ENCODE peak calls at places on chromosome 22, in four cellular contexts. U is WTC11, F is HepG2, B is GM12878. E is an unnamed sample.

GRCh38 chr22:37472418-37473006 is 13.7 kb downstream of the MFNG start:
- DNase-seq in U (peak), F (peak), B (no peak), E (peak)

GRCh38 chr22:28750471-28750881 is 8.6 kb downstream of the HSCB start:
- DNase-seq in U (no peak), F (no peak), B (no peak), E (no peak)

GRCh38 chr22:17578129-17578754 is 14.9 kb downstream of the SLC25A18 start:
- DNase-seq in U (no peak), F (peak), B (no peak), E (no peak)

GRCh38 chr22:26124991-26125725 is 44.1 kb upstream of the SEZ6L start:
- DNase-seq in U (no peak), F (no peak), B (no peak), E (no peak)

GRCh38 chr22:29270475-29271271 is 2.6 kb downstream of the EWSR1 start:
- DNase-seq in U (no peak), F (peak), B (no peak), E (no peak)

GRCh38 chr22:29080061-29080975 is 7.5 kb downstream of the KREMEN1 start:
- DNase-seq in U (no peak), F (no peak), B (no peak), E (no peak)

GRCh38 chr22:23066200-23067022 is 3.9 kb upstream of the GNAZ start:
- DNase-seq in U (peak), F (no peak), B (no peak), E (no peak)

GRCh38 chr22:28395920-28396447 is 283.7 kb downstream of the TTC28 start:
- DNase-seq in U (no peak), F (peak), B (no peak), E (peak)

GRCh38 chr22:32080904-32081303 is 37.8 kb downstream of the SLC5A1 start:
- DNase-seq in U (peak), F (peak), B (peak), E (peak)

GRCh38 chr22:44191036-44191454 is 10.3 kb downstream of the PARVG start:
- DNase-seq in U (no peak), F (no peak), B (no peak), E (no peak)

GRCh38 chr22:18118345-18118915 is 7.8 kb downstream of the TUBA8 start:
- DNase-seq in U (no peak), F (no peak), B (no peak), E (no peak)

GRCh38 chr22:33867118-33867863 is 53.0 kb downstream of the LARGE1 start:
- DNase-seq in U (no peak), F (peak), B (no peak), E (no peak)

GRCh38 chr22:43007519-43008102 is 7.3 kb downstream of the PACSIN2 start:
- DNase-seq in U (no peak), F (peak), B (no peak), E (peak)

GRCh38 chr22:20240900-20241299 is 27.2 kb downstream of the RTN4R start:
- DNase-seq in U (no peak), F (no peak), B (no peak), E (no peak)

GRCh38 chr22:22006596-22006990 is 24.0 kb upstream of the TOP3B start:
- DNase-seq in U (no peak), F (no peak), B (no peak), E (no peak)

GRCh38 chr22:19982991-19983578 is 33.5 kb downstream of the ARVCF start:
- DNase-seq in U (no peak), F (no peak), B (no peak), E (no peak)

GRCh38 chr22:38315801-38316339 is 1.4 kb downstream of the CSNK1E start:
- DNase-seq in U (no peak), F (no peak), B (no peak), E (no peak)

GRCh38 chr22:37803636-37804371 is 3.9 kb upstream of the GCAT start:
- DNase-seq in U (no peak), F (no peak), B (no peak), E (no peak)

GRCh38 chr22:35777335-35777975 is 59.8 kb downstream of the APOL5 start:
- DNase-seq in U (no peak), F (no peak), B (no peak), E (no peak)

GRCh38 chr22:47850644-47851151 is 1088.2 kb downstream of the TBC1D22A start:
- DNase-seq in U (no peak), F (no peak), B (no peak), E (no peak)

GRCh38 chr22:37760152-37760551 is 47.6 kb upstream of the GCAT start:
- DNase-seq in U (no peak), F (peak), B (no peak), E (no peak)

GRCh38 chr22:38872831-38873248 is 824 bp upstream of the CBX6 start:
- DNase-seq in U (peak), F (no peak), B (no peak), E (peak)

GRCh38 chr22:17820879-17821439 is 46.7 kb upstream of the BID start:
- DNase-seq in U (no peak), F (no peak), B (no peak), E (peak)

GRCh38 chr22:20227363-20227762 is 40.8 kb downstream of the RTN4R start:
- DNase-seq in U (no peak), F (no peak), B (no peak), E (no peak)

GRCh38 chr22:21643533-21644357 is 1.6 kb downstream of the SDF2L1 start:
- DNase-seq in U (no peak), F (no peak), B (no peak), E (peak)

GRCh38 chr22:39151329-39151975 is 1.0 kb downstream of the CBX7 start:
- DNase-seq in U (no peak), F (no peak), B (no peak), E (no peak)

GRCh38 chr22:20944042-20944441 is 23.0 kb upstream of the AIFM3 start:
- DNase-seq in U (no peak), F (no peak), B (no peak), E (no peak)

GRCh38 chr22:36257948-36258674 is 5.2 kb downstream of the APOL1 start:
- DNase-seq in U (no peak), F (no peak), B (no peak), E (no peak)

GRCh38 chr22:28795071-28795693 is 5.2 kb downstream of the XBP1 start:
- DNase-seq in U (no peak), F (no peak), B (no peak), E (no peak)

GRCh38 chr22:39598017-39598965 is 27.7 kb downstream of the CACNA1I start:
- DNase-seq in U (peak), F (no peak), B (no peak), E (peak)

GRCh38 chr22:37300551-37301017 is 18.3 kb downstream of the CYTH4 start:
- DNase-seq in U (no peak), F (no peak), B (no peak), E (no peak)

GRCh38 chr22:45211435-45211834 is 29.3 kb downstream of the KIAA0930 start:
- DNase-seq in U (no peak), F (no peak), B (no peak), E (no peak)

GRCh38 chr22:45210577-45211431 is 29.9 kb downstream of the KIAA0930 start:
- DNase-seq in U (no peak), F (no peak), B (no peak), E (no peak)

GRCh38 chr22:45211848-45212247 is 28.8 kb downstream of the KIAA0930 start:
- DNase-seq in U (no peak), F (no peak), B (no peak), E (no peak)

GRCh38 chr22:45212992-45213751 is 27.5 kb downstream of the KIAA0930 start:
- DNase-seq in U (no peak), F (no peak), B (no peak), E (no peak)

DNA sequence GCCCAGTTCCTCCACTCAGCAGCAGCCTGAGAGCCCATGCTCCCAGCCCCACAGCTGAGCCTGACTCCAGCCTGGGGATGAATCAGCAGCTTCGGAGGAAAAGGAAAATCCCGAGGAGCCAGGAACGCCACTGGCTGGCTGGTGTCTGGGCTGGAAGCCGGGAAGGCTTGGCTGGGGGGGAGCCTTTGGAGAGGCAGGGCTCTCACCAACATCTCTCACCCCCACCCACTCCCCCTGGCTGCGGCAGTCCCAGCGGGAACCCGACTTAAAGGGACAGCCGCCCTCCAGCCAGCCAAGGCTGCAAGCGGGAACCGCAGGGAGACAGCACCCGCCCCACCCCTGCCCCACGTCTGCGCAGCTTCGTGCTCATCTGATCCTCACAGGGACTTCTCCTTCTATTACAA is 28.4 kb downstream of the KIAA0930 start:
- DNase-seq in U (no peak), F (no peak), B (no peak), E (peak)
- TF ChIP-seq ETV6 in U (no peak), F (no peak), B (no peak), E (no peak)

GRCh38 chr22:30546616-30547015 is at the start of gene SEC14L6:
- DNase-seq in U (no peak), F (no peak), B (no peak), E (no peak)

GRCh38 chr22:30539368-30539767 is 7.2 kb downstream of the SEC14L6 start:
- DNase-seq in U (no peak), F (no peak), B (no peak), E (no peak)

GRCh38 chr22:30542811-30543188 is 3.7 kb downstream of the SEC14L6 start:
- DNase-seq in U (no peak), F (no peak), B (no peak), E (no peak)

GRCh38 chr22:30538280-30538679 is 8.3 kb downstream of the SEC14L6 start:
- DNase-seq in U (no peak), F (no peak), B (no peak), E (no peak)

GRCh38 chr22:30541979-30542810 is 4.3 kb downstream of the SEC14L6 start:
- DNase-seq in U (peak), F (no peak), B (no peak), E (peak)
- TF ChIP-seq ETV6 in U (no peak), F (no peak), B (no peak), E (no peak)

GRCh38 chr22:24244144-24244787 is 616 bp downstream of the GGT5 start:
- DNase-seq in U (no peak), F (no peak), B (no peak), E (no peak)

GRCh38 chr22:24247011-24247507 is 2.2 kb upstream of the GGT5 start:
- DNase-seq in U (no peak), F (no peak), B (no peak), E (peak)

GRCh38 chr22:24247564-24248344 is 2.9 kb upstream of the GGT5 start:
- DNase-seq in U (peak), F (peak), B (no peak), E (peak)
- TF ChIP-seq ETV6 in U (peak), F (no peak), B (no peak), E (no peak)

DNA sequence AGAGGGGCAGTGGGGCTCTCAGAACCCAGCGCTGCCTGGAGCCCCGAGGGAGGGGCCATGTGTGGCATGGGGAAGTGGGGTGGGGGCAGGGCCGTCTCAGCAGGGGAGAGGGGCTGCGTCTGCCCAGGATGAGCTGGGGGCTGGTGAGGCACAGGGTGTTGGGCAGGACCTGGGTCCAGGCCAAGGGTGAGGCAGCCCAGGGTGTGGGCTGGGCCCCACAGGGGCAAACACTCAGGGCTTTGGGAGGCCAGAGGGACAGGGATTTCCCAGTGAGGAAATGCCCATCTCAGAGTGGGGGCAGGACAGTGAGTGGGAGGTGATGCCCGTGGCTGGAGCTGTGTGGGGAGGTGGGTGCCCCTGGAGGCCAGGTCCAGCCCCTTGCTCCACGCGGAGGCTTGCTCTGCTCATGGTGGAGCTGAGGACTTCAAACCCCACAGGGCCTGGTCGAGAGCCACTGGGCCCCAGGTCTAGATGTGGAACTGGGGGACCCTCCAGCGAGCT is 5.4 kb downstream of the PLXNB2 start:
- DNase-seq in U (no peak), F (no peak), B (no peak), E (no peak)
- TF ChIP-seq ETV6 in U (no peak), F (no peak), B (no peak), E (no peak)

GRCh38 chr22:46848227-46848626 is 85.8 kb downstream of the TBC1D22A start:
- DNase-seq in U (no peak), F (no peak), B (no peak), E (no peak)
- TF ChIP-seq ETV6 in U (no peak), F (no peak), B (no peak), E (no peak)

GRCh38 chr22:49291781-49292180 is 535.9 kb downstream of the BRD1 start:
- DNase-seq in U (no peak), F (no peak), B (no peak), E (no peak)

GRCh38 chr22:49291169-49291568 is 536.5 kb downstream of the BRD1 start:
- DNase-seq in U (no peak), F (no peak), B (no peak), E (no peak)

GRCh38 chr22:49290711-49291110 is 537.0 kb downstream of the BRD1 start:
- DNase-seq in U (no peak), F (no peak), B (no peak), E (no peak)

GRCh38 chr22:49289822-49290221 is 537.9 kb downstream of the BRD1 start:
- DNase-seq in U (no peak), F (no peak), B (no peak), E (no peak)

GRCh38 chr22:49290286-49290685 is 537.4 kb downstream of the BRD1 start:
- DNase-seq in U (no peak), F (no peak), B (no peak), E (no peak)
- TF ChIP-seq ETV6 in U (no peak), F (no peak), B (no peak), E (no peak)

DNA sequence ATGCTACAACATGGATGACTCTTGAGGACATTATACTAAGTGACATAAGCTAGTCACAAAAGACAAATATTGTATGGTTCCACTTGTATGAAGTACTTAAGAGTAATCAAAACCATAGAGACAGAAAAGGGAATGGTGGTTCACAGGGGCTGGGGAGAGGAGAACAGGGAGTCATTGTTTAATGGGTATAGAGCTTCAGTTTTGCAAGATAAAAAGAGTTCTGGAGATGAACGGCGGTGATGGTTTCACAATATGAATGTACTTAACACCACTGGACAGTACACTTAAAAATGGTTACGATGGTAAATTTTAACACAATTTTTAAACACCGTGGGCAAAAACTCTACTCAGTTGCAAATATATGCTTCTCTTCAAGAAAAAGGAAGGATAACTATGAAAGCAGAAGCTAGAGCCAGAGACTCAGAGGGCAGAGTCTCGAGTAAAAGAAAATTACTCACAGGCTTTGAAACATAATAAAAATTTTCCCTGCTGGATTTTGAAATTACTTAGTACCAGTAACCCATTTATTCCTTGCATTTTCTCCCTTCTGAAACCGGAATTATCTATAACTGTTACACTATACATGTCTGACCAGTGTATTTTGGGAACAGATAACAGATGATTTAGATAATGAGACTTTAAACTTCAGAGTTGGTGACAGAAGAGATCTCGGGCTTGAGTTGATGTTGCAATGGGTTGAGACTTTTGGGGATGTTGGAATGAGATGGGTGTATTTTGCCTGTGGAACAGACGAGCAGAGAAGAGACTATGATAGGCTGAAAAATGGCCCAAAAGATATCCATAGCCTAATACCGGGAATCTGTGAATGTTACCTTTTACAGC is 15.0 kb downstream of the MRTFA start:
- DNase-seq in U (no peak), F (peak), B (no peak), E (no peak)
- TF ChIP-seq ETV6 in U (no peak), F (no peak), B (no peak), E (no peak)

E was measured in K562.